ENCODE peak calls at places on chromosomes 12 and 14, in five cellular contexts. J, F, R, G and K are unnamed samples.

GRCh38 chr12:51386361-51386760 is 4.8 kb downstream of the GALNT6 start:
- DNase-seq in J (no peak), F (no peak), R (no peak), G (no peak), K (no peak)

GRCh38 chr12:65742481-65742971 is 81.8 kb upstream of the HMGA2 start:
- DNase-seq in J (no peak), F (no peak), R (no peak), G (no peak), K (no peak)

GRCh38 chr12:14910090-14910915 is 24.6 kb upstream of the MGP start:
- DNase-seq in J (no peak), F (no peak), R (no peak), G (no peak), K (no peak)

GRCh38 chr12:114443607-114444421 is 37.9 kb upstream of the TBX5 start:
- DNase-seq in J (no peak), F (no peak), R (no peak), G (peak; percentile 24), K (no peak)

GRCh38 chr12:108115123-108115745 is 13.9 kb upstream of the WSCD2 start:
- DNase-seq in J (no peak), F (no peak), R (no peak), G (no peak), K (no peak)

GRCh38 chr14:75648066-75648838 is 12.4 kb downstream of the ERG28 start:
- DNase-seq in J (peak; percentile 84), F (no peak), R (peak; percentile 89), G (peak; percentile 51), K (peak; percentile 81)

GRCh38 chr14:102043251-102044025 is 43.4 kb downstream of the HSP90AA1 start:
- DNase-seq in J (no peak), F (no peak), R (peak; percentile 86), G (no peak), K (no peak)

GRCh38 chr12:24565300-24565699 is 383.6 kb downstream of the BCAT1 start:
- DNase-seq in J (no peak), F (no peak), R (no peak), G (no peak), K (no peak)

GRCh38 chr12:66620026-66620425 is 58.9 kb downstream of the GRIP1 start:
- DNase-seq in J (no peak), F (no peak), R (no peak), G (no peak), K (no peak)

GRCh38 chr14:39492267-39492666 is 60.0 kb upstream of the FBXO33 start:
- DNase-seq in J (no peak), F (no peak), R (no peak), G (no peak), K (no peak)

DNA sequence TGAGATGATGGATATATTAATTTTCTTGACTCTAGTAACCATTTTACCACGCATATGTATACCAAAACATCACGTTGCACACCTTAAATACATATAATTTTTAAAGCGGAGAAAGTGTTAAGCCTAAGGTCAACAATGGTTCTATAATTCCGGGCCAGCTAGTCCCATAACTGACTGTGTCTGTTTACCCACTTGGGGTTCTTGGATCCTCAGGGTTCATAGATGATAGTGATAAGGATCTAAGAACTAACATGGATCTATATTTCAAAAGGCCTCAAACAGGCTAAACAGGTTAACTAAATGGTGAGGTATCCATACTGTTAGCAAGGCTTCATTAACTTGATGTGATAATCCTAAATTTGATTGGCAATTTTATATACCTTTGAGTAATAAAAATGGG is 9.8 kb downstream of the SLC38A1 start:
- DNase-seq in J (no peak), F (no peak), R (no peak), G (no peak), K (no peak)
- H3K4me1 ChIP-seq in J (peaks cover 43% of the 10 kb centered on the region), F (no peaks in the 10 kb centered on the region), R (peaks cover 22% of the 10 kb centered on the region), G (peaks cover 79% of the 10 kb centered on the region), K (peaks cover 12% of the 10 kb centered on the region)

GRCh38 chr12:132329739-132330548 is 555 bp upstream of the GALNT9 start:
- DNase-seq in J (no peak), F (no peak), R (no peak), G (no peak), K (peak; percentile 64)
- H3K9me3 ChIP-seq in J (no peaks in the 10 kb centered on the region), F (no peaks in the 10 kb centered on the region), R (no peaks in the 10 kb centered on the region), G (no peaks in the 10 kb centered on the region), K (no peaks in the 10 kb centered on the region)

GRCh38 chr12:76024102-76024781 is 7.3 kb downstream of the PHLDA1 start:
- DNase-seq in J (no peak), F (no peak), R (no peak), G (no peak), K (no peak)

GRCh38 chr12:76025601-76026575 is 5.7 kb downstream of the PHLDA1 start:
- DNase-seq in J (no peak), F (no peak), R (no peak), G (no peak), K (no peak)

GRCh38 chr12:76023069-76023690 is 8.4 kb downstream of the PHLDA1 start:
- DNase-seq in J (no peak), F (no peak), R (no peak), G (no peak), K (no peak)

GRCh38 chr12:76026643-76027063 is 4.9 kb downstream of the PHLDA1 start:
- DNase-seq in J (no peak), F (no peak), R (no peak), G (no peak), K (no peak)

DNA sequence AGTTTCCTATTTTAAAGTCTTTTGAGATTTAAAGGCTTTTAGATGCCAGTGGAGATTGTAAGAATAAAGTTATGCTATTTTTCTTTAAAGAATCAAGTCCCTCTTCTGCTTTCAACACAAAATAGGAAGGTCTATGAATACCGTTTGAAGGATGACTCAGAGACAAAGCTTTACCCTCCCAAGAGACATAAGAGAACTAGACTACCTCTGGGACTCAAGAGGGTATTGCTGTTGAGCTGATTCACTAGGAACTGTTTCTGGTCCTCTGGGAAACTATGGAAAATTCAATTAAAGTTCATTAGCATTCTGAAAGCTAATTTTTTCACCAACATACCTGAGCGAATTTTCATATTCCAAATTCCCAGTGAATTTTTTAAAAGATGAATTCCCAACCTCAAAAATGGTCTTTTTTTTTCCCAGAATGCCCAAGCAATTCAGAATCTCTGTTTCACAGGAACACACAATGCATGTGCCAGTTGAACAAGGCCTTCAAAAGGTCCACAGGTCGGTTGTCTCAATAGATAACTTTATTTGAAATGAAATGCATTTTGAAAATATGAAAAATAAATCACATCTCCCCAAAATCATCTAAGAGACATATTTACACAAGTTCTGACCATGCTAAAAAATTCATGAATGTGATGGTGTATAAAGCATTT is 6.5 kb downstream of the PHLDA1 start:
- DNase-seq in J (no peak), F (no peak), R (no peak), G (no peak), K (no peak)
- H3K4me1 ChIP-seq in J (peaks cover 25% of the 10 kb centered on the region), F (no peaks in the 10 kb centered on the region), R (no peaks in the 10 kb centered on the region), G (peaks cover 34% of the 10 kb centered on the region), K (no peaks in the 10 kb centered on the region)

GRCh38 chr14:106877527-106877926 is 1351.1 kb downstream of the TMEM121 start:
- DNase-seq in J (no peak), F (no peak), R (no peak), G (no peak), K (no peak)

GRCh38 chr14:106883218-106883692 is 1356.9 kb downstream of the TMEM121 start:
- DNase-seq in J (peak; percentile 25), F (no peak), R (no peak), G (no peak), K (peak; percentile 82)

GRCh38 chr14:106876711-106877110 is 1350.3 kb downstream of the TMEM121 start:
- DNase-seq in J (no peak), F (no peak), R (no peak), G (no peak), K (no peak)

GRCh38 chr14:106875503-106875902 is 1349.1 kb downstream of the TMEM121 start:
- DNase-seq in J (peak; percentile 49), F (peak; percentile 65), R (no peak), G (peak; percentile 26), K (no peak)

GRCh38 chr14:106879241-106879640 is 1352.9 kb downstream of the TMEM121 start:
- DNase-seq in J (peak; percentile 59), F (peak; percentile 59), R (no peak), G (no peak), K (no peak)
- H3K9me3 ChIP-seq in J (no peaks in the 10 kb centered on the region), F (peaks cover 6% of the 10 kb centered on the region), R (no peaks in the 10 kb centered on the region), G (peaks cover 7% of the 10 kb centered on the region), K (no peaks in the 10 kb centered on the region)

DNA sequence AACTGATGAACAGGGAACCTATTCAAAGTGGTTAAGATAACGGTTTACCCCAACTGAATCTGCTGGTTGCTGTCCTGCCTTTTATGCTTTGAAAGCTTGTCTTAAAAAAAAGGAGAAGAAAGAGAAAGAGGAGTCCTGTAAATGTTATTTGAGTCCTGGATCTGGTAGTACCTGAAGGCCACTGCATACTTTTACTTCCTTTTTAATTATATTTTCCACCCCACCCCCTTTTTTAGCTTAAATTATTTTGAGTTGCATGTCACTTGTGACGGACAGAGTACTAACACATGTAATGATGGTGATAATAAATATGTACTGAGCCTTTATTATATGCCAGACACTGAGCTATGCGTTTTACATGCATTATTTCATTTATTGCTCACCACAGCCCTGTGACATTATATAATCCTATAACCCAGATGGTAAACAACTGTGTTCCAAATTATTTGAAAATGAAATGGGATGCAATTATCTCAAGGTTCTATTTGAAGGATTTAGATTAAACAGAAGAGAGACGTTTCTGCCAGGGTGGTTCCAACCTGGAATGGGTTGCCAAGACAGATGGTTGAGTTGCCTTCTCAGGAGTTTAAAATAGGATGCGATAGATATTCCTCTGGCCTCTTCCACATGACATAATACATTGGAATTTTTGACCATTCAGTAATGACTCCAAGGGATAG is 2.7 kb upstream of the AMIGO2 start:
- DNase-seq in J (no peak), F (no peak), R (no peak), G (no peak), K (no peak)
- H3K4me1 ChIP-seq in J (peaks cover 29% of the 10 kb centered on the region), F (no peaks in the 10 kb centered on the region), R (peaks cover 13% of the 10 kb centered on the region), G (peaks cover 61% of the 10 kb centered on the region), K (peaks cover 4% of the 10 kb centered on the region)